ENCODE peak calls at places on chromosomes 1 and 21, in five cellular contexts. G is iris pigment epithelial cell; W is cardiac muscle cell; Q is stimulated activated CD4-positive, alpha-beta T cell treated with anti-CD3 and anti-CD28 coated beads, Interleukin-2, amount 100 ng/mL, for 48 hours; P is G401. N is an unnamed sample.

GRCh38 chr1:93004566-93005251 is 43.4 kb upstream of the DIPK1A start:
- DNase-seq in Q (no peak), W (no peak), G (no peak), P (no peak), N (no peak)

GRCh38 chr1:155968670-155969069 is 9.7 kb downstream of the ARHGEF2 start:
- DNase-seq in P (no peak), W (peak; percentile 35), G (no peak), Q (no peak), N (no peak)

GRCh38 chr1:53375440-53375839 is 47.6 kb upstream of the LRP8 start:
- DNase-seq in Q (no peak), G (no peak), P (no peak), W (no peak), N (no peak)

GRCh38 chr1:19395678-19396192 is 83.6 kb downstream of the SLC66A1 start:
- DNase-seq in W (no peak), G (peak; percentile 64), P (no peak), Q (no peak), N (no peak)

GRCh38 chr1:22447581-22448215 is 4.0 kb upstream of the ZBTB40 start:
- DNase-seq in W (peak; percentile 72), Q (no peak), G (peak; percentile 75), P (no peak), N (no peak)

GRCh38 chr1:152018537-152018936 is 18.3 kb downstream of the S100A11 start:
- DNase-seq in Q (peak; percentile 34), P (no peak), G (peak; percentile 57), W (peak; percentile 46), N (no peak)

GRCh38 chr21:33011462-33011861 is 14.3 kb upstream of the OLIG2 start:
- DNase-seq in P (no peak), Q (no peak), G (peak; percentile 61), W (no peak), N (no peak)

GRCh38 chr1:54987830-54988705 is 7.6 kb downstream of the TMEM61 start:
- DNase-seq in W (peak; percentile 19), P (peak; percentile 46), Q (no peak), G (peak; percentile 59), N (no peak)

GRCh38 chr1:93620841-93621210 is 60.8 kb downstream of the BCAR3 start:
- DNase-seq in P (no peak), G (no peak), W (no peak), Q (no peak), N (no peak)

GRCh38 chr1:241507189-241507820 is 12.2 kb downstream of the FH start:
- DNase-seq in W (no peak), Q (no peak), G (peak; percentile 51), P (no peak), N (no peak)

GRCh38 chr1:243543501-243543900 is 287.7 kb downstream of the SDCCAG8 start:
- DNase-seq in P (no peak), Q (no peak), W (no peak), G (no peak), N (no peak)

GRCh38 chr21:39788383-39788782 is 43.4 kb downstream of the IGSF5 start:
- DNase-seq in Q (no peak), P (peak; percentile 41), W (peak; percentile 87), G (peak; percentile 63), N (no peak)

GRCh38 chr1:230572121-230573083 is 69.9 kb upstream of the COG2 start:
- DNase-seq in W (no peak), Q (no peak), P (no peak), G (peak; percentile 50), N (no peak)

GRCh38 chr1:207327994-207328393 is 6.5 kb downstream of the CD55 start:
- DNase-seq in Q (no peak), G (peak; percentile 82), P (no peak), W (no peak), N (peak; percentile 58)

GRCh38 chr1:5812295-5812694 is 179.9 kb downstream of the NPHP4 start:
- DNase-seq in Q (no peak), P (no peak), W (no peak), G (no peak), N (no peak)

GRCh38 chr21:28426545-28426944 is 566.1 kb downstream of the LTN1 start:
- DNase-seq in W (no peak), Q (no peak), G (no peak), P (no peak), N (no peak)

GRCh38 chr1:22804969-22805671 is 94.5 kb downstream of the EPHB2 start:
- DNase-seq in Q (no peak), G (no peak), P (no peak), W (no peak), N (no peak)

N was measured in CMK.